ENCODE peak calls at places on chromosomes 5 and 9, in seven cellular contexts. P, L, D, O, X, K and I are unnamed samples.

GRCh38 chr5:173688708-173689107 is 72.3 kb upstream of the BOD1 start:
- DNase-seq in P (no peak), L (no peak), D (no peak), O (no peak), X (no peak), K (no peak), I (peak)

GRCh38 chr5:77628840-77629552 is 9.5 kb downstream of the OTP start:
- DNase-seq in P (peak), L (no peak), D (no peak), O (no peak), X (no peak), K (no peak), I (peak)

GRCh38 chr5:157130933-157131332 is 11.7 kb downstream of the MED7 start:
- DNase-seq in P (peak), L (no peak), D (no peak), O (no peak), X (no peak), K (no peak), I (no peak)

GRCh38 chr9:76394896-76395244 is 644 bp upstream of the RFK start:
- DNase-seq in P (peak), L (peak), D (peak), O (peak), X (peak), K (peak), I (peak)

GRCh38 chr5:135147294-135148090 is 113.5 kb upstream of the PITX1 start:
- DNase-seq in P (no peak), L (peak), D (no peak), O (no peak), X (no peak), K (no peak), I (no peak)

GRCh38 chr9:6842584-6842947 is 84.8 kb downstream of the KDM4C start:
- DNase-seq in P (no peak), L (no peak), D (peak), O (no peak), X (no peak), K (no peak), I (no peak)

GRCh38 chr9:34125681-34126206 is 754 bp downstream of the DCAF12 start:
- DNase-seq in P (peak), L (no peak), D (peak), O (no peak), X (peak), K (no peak), I (peak)

GRCh38 chr9:130445268-130445983 is 665 bp downstream of the ASS1 start:
- DNase-seq in P (peak), L (no peak), D (peak), O (no peak), X (peak), K (no peak), I (no peak)

GRCh38 chr5:51391175-51391574 is 7.9 kb downstream of the ISL1 start:
- DNase-seq in P (peak), L (no peak), D (no peak), O (no peak), X (no peak), K (no peak), I (no peak)

GRCh38 chr9:133685653-133686504 is 49.7 kb downstream of the DBH start:
- DNase-seq in P (no peak), L (no peak), D (no peak), O (no peak), X (no peak), K (no peak), I (no peak)

GRCh38 chr9:78713746-78714405 is 417.0 kb downstream of the PSAT1 start:
- DNase-seq in P (no peak), L (no peak), D (peak), O (no peak), X (no peak), K (no peak), I (no peak)

GRCh38 chr9:102974530-102974929 is 20.6 kb upstream of the CYLC2 start:
- DNase-seq in P (no peak), L (no peak), D (peak), O (no peak), X (no peak), K (no peak), I (no peak)

GRCh38 chr9:89522261-89522978 is 24.5 kb upstream of the SEMA4D start:
- DNase-seq in P (no peak), L (no peak), D (no peak), O (no peak), X (peak), K (peak), I (no peak)

GRCh38 chr5:140256726-140257125 is 46.2 kb downstream of the PFDN1 start:
- DNase-seq in P (no peak), L (peak), D (no peak), O (no peak), X (no peak), K (no peak), I (no peak)

GRCh38 chr5:2030131-2030530 is 147.4 kb upstream of the IRX4 start:
- DNase-seq in P (no peak), L (no peak), D (peak), O (no peak), X (no peak), K (no peak), I (no peak)

GRCh38 chr5:146329697-146330096 is 8.9 kb upstream of the POU4F3 start:
- DNase-seq in P (no peak), L (no peak), D (no peak), O (no peak), X (no peak), K (no peak), I (no peak)

GRCh38 chr5:170426149-170426767 is 37.1 kb upstream of the KCNMB1 start:
- DNase-seq in P (no peak), L (no peak), D (no peak), O (no peak), X (no peak), K (no peak), I (no peak)

GRCh38 chr5:35854248-35854647 is 2.4 kb upstream of the IL7R start:
- DNase-seq in P (no peak), L (no peak), D (no peak), O (no peak), X (no peak), K (peak), I (no peak)

GRCh38 chr5:149434162-149435014 is 55.3 kb upstream of the IL17B start:
- DNase-seq in P (peak), L (no peak), D (peak), O (peak), X (peak), K (peak), I (peak)

GRCh38 chr9:94860678-94861588 is 134.4 kb downstream of the AOPEP start:
- DNase-seq in P (no peak), L (no peak), D (peak), O (no peak), X (peak), K (peak), I (no peak)

GRCh38 chr5:40240111-40240510 is 439.6 kb upstream of the PTGER4 start:
- DNase-seq in P (no peak), L (no peak), D (peak), O (no peak), X (no peak), K (no peak), I (no peak)

GRCh38 chr5:107652839-107653607 is 17.7 kb downstream of the EFNA5 start:
- DNase-seq in P (peak), L (no peak), D (no peak), O (no peak), X (no peak), K (no peak), I (peak)

GRCh38 chr9:113738506-113738897 is 137.6 kb upstream of the ZNF618 start:
- DNase-seq in P (peak), L (no peak), D (no peak), O (no peak), X (no peak), K (no peak), I (no peak)

GRCh38 chr9:35000535-35001284 is 11.2 kb downstream of the DNAJB5 start:
- DNase-seq in P (peak), L (no peak), D (peak), O (no peak), X (no peak), K (no peak), I (no peak)

GRCh38 chr9:20321683-20322082 is 300.6 kb downstream of the MLLT3 start:
- DNase-seq in P (no peak), L (no peak), D (peak), O (no peak), X (no peak), K (no peak), I (no peak)

GRCh38 chr9:129071526-129072131 is 9.3 kb upstream of the DOLPP1 start:
- DNase-seq in P (peak), L (no peak), D (no peak), O (no peak), X (no peak), K (no peak), I (no peak)

GRCh38 chr9:125190371-125190801 is 783 bp upstream of the PPP6C start:
- DNase-seq in P (peak), L (no peak), D (peak), O (no peak), X (no peak), K (no peak), I (peak)

GRCh38 chr9:131179561-131180219 is 54.3 kb downstream of the NUP214 start:
- DNase-seq in P (peak), L (no peak), D (peak), O (no peak), X (no peak), K (no peak), I (no peak)

GRCh38 chr5:85458319-85458718 is 1073.6 kb upstream of the EDIL3 start:
- DNase-seq in P (no peak), L (no peak), D (no peak), O (no peak), X (no peak), K (no peak), I (no peak)

GRCh38 chr5:137858223-137858916 is 9.3 kb upstream of the MYOT start:
- DNase-seq in P (no peak), L (no peak), D (peak), O (no peak), X (no peak), K (no peak), I (no peak)

GRCh38 chr5:159324097-159324760 is 6.1 kb downstream of the IL12B start:
- DNase-seq in P (peak), L (no peak), D (peak), O (no peak), X (no peak), K (no peak), I (no peak)

GRCh38 chr5:97297063-97297715 is 114.1 kb upstream of the RIOK2 start:
- DNase-seq in P (peak), L (no peak), D (peak), O (peak), X (peak), K (no peak), I (peak)

GRCh38 chr5:32542216-32543059 is 42.9 kb upstream of the SUB1 start:
- DNase-seq in P (no peak), L (peak), D (peak), O (no peak), X (no peak), K (no peak), I (no peak)

GRCh38 chr5:170603578-170604565 is 100.1 kb downstream of the KCNIP1 start:
- DNase-seq in P (peak), L (no peak), D (peak), O (peak), X (peak), K (no peak), I (peak)

GRCh38 chr5:69451941-69452652 is 37.2 kb downstream of the MARVELD2 start:
- DNase-seq in P (no peak), L (no peak), D (peak), O (no peak), X (peak), K (no peak), I (no peak)

GRCh38 chr9:137286980-137287383 is 9.5 kb downstream of the TOR4A start:
- DNase-seq in P (peak), L (no peak), D (peak), O (no peak), X (peak), K (no peak), I (peak)

GRCh38 chr9:13118294-13118693 is 161.2 kb downstream of the MPDZ start:
- DNase-seq in P (no peak), L (no peak), D (no peak), O (no peak), X (no peak), K (no peak), I (no peak)